ENCODE peak calls at places on chromosome 15, in four cellular contexts. M, T, V and W are unnamed samples.

GRCh38 chr15:63331456-63331855 is 50.2 kb downstream of the CA12 start:
- DNase-seq in M (no peak), T (no peak), V (no peak), W (peak)

GRCh38 chr15:68797589-68798377 is 22.9 kb downstream of the ANP32A start:
- DNase-seq in M (peak), T (peak), V (no peak), W (no peak)

GRCh38 chr15:85878866-85879265 is 84.1 kb upstream of the KLHL25 start:
- DNase-seq in M (no peak), T (no peak), V (no peak), W (peak)

GRCh38 chr15:85831415-85832113 is 36.8 kb upstream of the KLHL25 start:
- DNase-seq in M (peak), T (peak), V (peak), W (peak)

GRCh38 chr15:70976856-70977255 is 84.2 kb downstream of the LRRC49 start:
- DNase-seq in M (no peak), T (no peak), V (no peak), W (peak)

GRCh38 chr15:37102315-37103021 is 2.1 kb upstream of the MEIS2 start:
- DNase-seq in M (peak), T (peak), V (no peak), W (no peak)

GRCh38 chr15:64581408-64581761 is 121.0 kb downstream of the ZNF609 start:
- DNase-seq in M (no peak), T (peak), V (no peak), W (no peak)

GRCh38 chr15:40430271-40430805 is 10.4 kb upstream of the BAHD1 start:
- DNase-seq in M (peak), T (peak), V (no peak), W (no peak)

GRCh38 chr15:39908186-39908585 is 11.9 kb downstream of the GPR176 start:
- DNase-seq in M (no peak), T (no peak), V (no peak), W (peak)